ENCODE peak calls at places on chromosome 16, in eight cellular contexts. G is hypothalamus; D is activated effector memory CD4-positive, alpha-beta T cell treated with anti-CD3 and anti-CD28 coated beads, Interleukin-2, amount 50 U/mL, for 16 hours; H is effector CD4-positive, alpha-beta T cell; Y is EL; C is upper lobe of right lung; O is ELR; I is cardiac muscle cell. L is an unnamed sample.

GRCh38 chr16:22183901-22184614 is 21.8 kb downstream of the SDR42E2 start:
- DNase-seq in G (no peak), Y (no peak), I (no peak), D (no peak), C (no peak), H (no peak), O (peak), L (no peak)

GRCh38 chr16:89185062-89185751 is 13.7 kb downstream of the CDH15 start:
- DNase-seq in C (no peak), I (no peak), O (peak), G (no peak), D (no peak), Y (no peak), H (no peak), L (no peak)

GRCh38 chr16:30187971-30188561 is 4.7 kb downstream of the CORO1A start:
- DNase-seq in O (no peak), G (no peak), D (peak), Y (no peak), H (no peak), C (no peak), I (no peak), L (no peak)

GRCh38 chr16:84044108-84044488 is 1.5 kb upstream of the SLC38A8 start:
- DNase-seq in H (no peak), G (no peak), O (peak), C (no peak), I (peak), D (no peak), Y (peak), L (peak)

GRCh38 chr16:53756329-53756996 is 52.5 kb downstream of the FTO start:
- DNase-seq in I (peak), O (no peak), G (no peak), D (no peak), C (no peak), H (no peak), Y (no peak), L (no peak)

GRCh38 chr16:84303516-84303915 is 8.8 kb downstream of the WFDC1 start:
- DNase-seq in C (no peak), Y (no peak), D (no peak), I (no peak), H (no peak), O (no peak), G (no peak), L (no peak)

GRCh38 chr16:67872631-67873434 is at the start of gene EDC4:
- DNase-seq in I (peak), C (peak), Y (peak), O (peak), D (peak), H (peak), G (peak), L (peak)

GRCh38 chr16:50368410-50369132 is at the start of gene BRD7:
- DNase-seq in O (peak), D (peak), Y (peak), C (peak), H (peak), G (no peak), I (peak), L (peak)

GRCh38 chr16:59046335-59046734 is 312.2 kb upstream of the GOT2 start:
- DNase-seq in G (no peak), I (no peak), O (peak), H (no peak), C (no peak), Y (peak), D (no peak), L (peak)

GRCh38 chr16:56679813-56680212 is 2.5 kb upstream of the MT1X start:
- DNase-seq in C (no peak), D (no peak), O (peak), I (no peak), G (no peak), H (no peak), Y (no peak), L (no peak)

GRCh38 chr16:3645108-3645503 is 9.4 kb upstream of the DNASE1 start:
- DNase-seq in Y (no peak), I (no peak), C (peak), G (no peak), H (no peak), O (no peak), D (peak), L (no peak)

GRCh38 chr16:87540072-87540976 is 47.5 kb upstream of the ZCCHC14 start:
- DNase-seq in Y (no peak), O (no peak), I (no peak), D (no peak), H (no peak), G (no peak), C (no peak), L (peak)

GRCh38 chr16:89011909-89012621 is 35.1 kb upstream of the CBFA2T3 start:
- DNase-seq in H (no peak), O (no peak), C (peak), I (no peak), G (no peak), Y (no peak), D (no peak), L (no peak)

GRCh38 chr16:72469932-72470331 is 298.0 kb upstream of the PMFBP1 start:
- DNase-seq in G (no peak), I (no peak), Y (no peak), C (no peak), H (no peak), D (no peak), O (no peak), L (no peak)

GRCh38 chr16:66740010-66740409 is 11.4 kb downstream of the DYNC1LI2 start:
- DNase-seq in H (peak), D (peak), G (no peak), I (peak), C (no peak), O (peak), Y (peak), L (peak)